ENCODE peak calls at places on chromosomes 12 and 14, in nine cellular contexts. B, O, H, P, W, Q, Y, R and F are unnamed samples.

GRCh38 chr14:89736866-89737265 is 217.7 kb downstream of the EFCAB11 start:
- DNase-seq in B (no peak), O (no peak), Y (no peak), Q (no peak), P (no peak), H (no peak), R (no peak), W (no peak), F (no peak)

GRCh38 chr12:95118138-95118787 is 44.8 kb upstream of the NR2C1 start:
- DNase-seq in R (no peak), H (peak), O (no peak), P (no peak), B (no peak), Q (peak), W (peak), Y (no peak), F (no peak)

GRCh38 chr14:100786131-100786530 is 39.8 kb upstream of the MEG3 start:
- DNase-seq in R (no peak), P (peak), W (no peak), B (no peak), Y (no peak), Q (no peak), O (no peak), H (no peak), F (no peak)

GRCh38 chr14:104187121-104187889 is 48.9 kb downstream of the KIF26A start:
- DNase-seq in Q (no peak), O (no peak), Y (no peak), R (no peak), P (no peak), H (no peak), B (no peak), W (peak), F (no peak)

GRCh38 chr14:63855272-63855671 is 2.5 kb downstream of the SYNE2 start:
- DNase-seq in Y (no peak), R (no peak), Q (no peak), P (no peak), H (no peak), O (no peak), B (no peak), W (no peak), F (no peak)

GRCh38 chr14:35949933-35950332 is 123.8 kb downstream of the BRMS1L start:
- DNase-seq in Q (no peak), W (peak), O (no peak), P (no peak), Y (peak), R (no peak), H (no peak), B (no peak), F (no peak)

GRCh38 chr14:45679852-45680251 is 426.9 kb upstream of the MIS18BP1 start:
- DNase-seq in P (no peak), B (no peak), O (no peak), R (no peak), Q (peak), Y (no peak), W (no peak), H (peak), F (no peak)

GRCh38 chr12:49874142-49874897 is 29.4 kb downstream of the FAIM2 start:
- DNase-seq in B (no peak), H (no peak), O (no peak), R (no peak), W (no peak), Y (no peak), P (no peak), Q (no peak), F (no peak)

GRCh38 chr12:91203610-91204009 is 21.0 kb upstream of the DCN start:
- DNase-seq in Y (no peak), H (no peak), P (no peak), R (no peak), B (no peak), Q (no peak), W (no peak), O (no peak), F (no peak)

GRCh38 chr12:39116877-39117276 is 211.5 kb upstream of the CPNE8 start:
- DNase-seq in O (no peak), W (no peak), Y (peak), H (no peak), B (no peak), P (no peak), Q (no peak), R (no peak), F (no peak)

GRCh38 chr14:71358209-71358931 is 451.1 kb downstream of the PCNX1 start:
- DNase-seq in W (no peak), H (no peak), Y (no peak), O (peak), Q (no peak), P (no peak), R (no peak), B (no peak), F (no peak)

GRCh38 chr12:17540921-17541320 is 549.1 kb downstream of the RERGL start:
- DNase-seq in O (no peak), R (no peak), P (no peak), H (no peak), W (no peak), B (no peak), Y (no peak), Q (no peak), F (no peak)

GRCh38 chr12:108194585-108194984 is 65.5 kb downstream of the WSCD2 start:
- DNase-seq in W (no peak), Q (no peak), H (no peak), Y (no peak), B (no peak), R (no peak), O (no peak), P (no peak), F (no peak)

GRCh38 chr14:64718762-64719161 is 14.5 kb downstream of the PLEKHG3 start:
- DNase-seq in W (no peak), B (no peak), R (no peak), Y (no peak), Q (no peak), P (no peak), O (no peak), H (no peak), F (no peak)

GRCh38 chr14:26934151-26934550 is 336.3 kb upstream of the NOVA1 start:
- DNase-seq in O (no peak), Q (no peak), Y (no peak), R (no peak), H (no peak), B (no peak), P (no peak), W (no peak), F (no peak)

GRCh38 chr14:33175951-33176350 is 237.3 kb downstream of the NPAS3 start:
- DNase-seq in W (no peak), H (no peak), Q (no peak), O (no peak), Y (no peak), P (no peak), R (no peak), B (no peak), F (no peak)

GRCh38 chr12:89859513-89860220 is 151.0 kb upstream of the ATP2B1 start:
- DNase-seq in Q (no peak), Y (no peak), B (no peak), H (no peak), W (peak), O (no peak), P (no peak), R (no peak), F (no peak)